ENCODE peak calls at places on chromosome 11, in five cellular contexts. O is astrocyte of the cerebellum, F is cardiac fibroblast, S is HFFc6, L is dorsolateral prefrontal cortex. K is an unnamed sample.

GRCh38 chr11:115173136-115173535 is 331.1 kb downstream of the CADM1 start:
- DNase-seq in L (no peak), S (no peak), F (no peak), O (no peak), K (no peak)

GRCh38 chr11:61587951-61588695 is 7.2 kb upstream of the SYT7 start:
- DNase-seq in F (no peak), O (no peak), L (no peak), S (no peak), K (no peak)

GRCh38 chr11:20156280-20156875 is 3.9 kb downstream of the DBX1 start:
- DNase-seq in F (no peak), L (no peak), O (no peak), S (no peak), K (no peak)

GRCh38 chr11:13126430-13126829 is 117.3 kb downstream of the RASSF10 start:
- DNase-seq in S (no peak), L (no peak), O (peak; percentile 99), F (peak; percentile 64), K (peak; percentile 98)

GRCh38 chr11:33690290-33691050 is 10.2 kb downstream of the C11orf91 start:
- DNase-seq in O (peak; percentile 78), F (peak; percentile 100), S (peak; percentile 100), L (peak; percentile 75), K (peak; percentile 95)

GRCh38 chr11:134691474-134691873 is 279.4 kb upstream of the B3GAT1 start:
- DNase-seq in S (no peak), F (no peak), L (no peak), O (no peak), K (no peak)

GRCh38 chr11:65576867-65577755 is 1.3 kb downstream of the EHBP1L1 start:
- DNase-seq in S (peak; percentile 69), O (no peak), F (peak; percentile 64), L (no peak), K (no peak)

GRCh38 chr11:128777369-128778011 is 83.6 kb downstream of the FLI1 start:
- DNase-seq in F (no peak), O (no peak), L (no peak), S (no peak), K (no peak)

GRCh38 chr11:57459112-57460016 is 964 bp upstream of the RTN4RL2 start:
- DNase-seq in L (no peak), O (no peak), F (no peak), S (no peak), K (no peak)

GRCh38 chr11:67303989-67304411 is 670 bp downstream of the SSH3 start:
- DNase-seq in O (no peak), S (no peak), F (no peak), L (peak; percentile 43), K (no peak)

GRCh38 chr11:66133216-66133775 is 63.2 kb downstream of the PACS1 start:
- DNase-seq in O (no peak), F (no peak), L (no peak), S (no peak), K (no peak)

GRCh38 chr11:92330114-92330513 is 105.5 kb downstream of the FAT3 start:
- DNase-seq in O (no peak), F (no peak), S (no peak), L (no peak), K (no peak)

GRCh38 chr11:96707273-96707672 is 317.5 kb downstream of the JRKL start:
- DNase-seq in L (no peak), F (no peak), O (no peak), S (no peak), K (no peak)

GRCh38 chr11:97622795-97623194 is 1233.0 kb downstream of the JRKL start:
- DNase-seq in S (no peak), O (no peak), L (no peak), F (peak; percentile 68), K (no peak)

GRCh38 chr11:20134991-20135736 is 25.1 kb downstream of the DBX1 start:
- DNase-seq in L (no peak), O (no peak), F (no peak), S (peak; percentile 11), K (no peak)

GRCh38 chr11:1422481-1422880 is 32.7 kb downstream of the BRSK2 start:
- DNase-seq in L (no peak), O (no peak), F (no peak), S (no peak), K (no peak)

GRCh38 chr11:61162092-61162935 is 1.1 kb upstream of the VPS37C start:
- DNase-seq in O (no peak), L (peak; percentile 56), S (peak; percentile 38), F (peak; percentile 64), K (no peak)

GRCh38 chr11:123313261-123313660 is 116.8 kb upstream of the GRAMD1B start:
- DNase-seq in O (no peak), F (no peak), L (no peak), S (no peak), K (no peak)

GRCh38 chr11:113546757-113547507 is 71.7 kb upstream of the DRD2 start:
- DNase-seq in S (no peak), O (peak; percentile 81), L (no peak), F (peak; percentile 9), K (no peak)

GRCh38 chr11:41201156-41201555 is 258.3 kb downstream of the LRRC4C start:
- DNase-seq in S (no peak), O (peak; percentile 43), L (no peak), F (peak; percentile 10), K (no peak)

GRCh38 chr11:112388496-112388895 is 127.8 kb upstream of the PLET1 start:
- DNase-seq in L (no peak), F (no peak), S (no peak), O (no peak), K (no peak)

GRCh38 chr11:107785401-107785800 is 73.2 kb downstream of the SLC35F2 start:
- DNase-seq in O (no peak), S (peak; percentile 3), L (no peak), F (peak; percentile 50), K (peak; percentile 86)

GRCh38 chr11:20110908-20111669 is 49.2 kb downstream of the DBX1 start:
- DNase-seq in S (peak; percentile 97), O (peak; percentile 29), F (peak; percentile 88), L (no peak), K (no peak)

GRCh38 chr11:114350022-114350421 is 50.3 kb downstream of the C11orf71 start:
- DNase-seq in S (no peak), O (no peak), L (no peak), F (no peak), K (no peak)

GRCh38 chr11:119134389-119134978 is 13.1 kb downstream of the HINFP start:
- DNase-seq in L (no peak), F (peak; percentile 14), S (no peak), O (no peak), K (no peak)

GRCh38 chr11:119126675-119127268 is 5.4 kb downstream of the HINFP start:
- DNase-seq in L (no peak), F (no peak), S (no peak), O (no peak), K (no peak)

GRCh38 chr11:119125849-119126248 is 4.5 kb downstream of the HINFP start:
- DNase-seq in S (no peak), O (no peak), L (no peak), F (no peak), K (no peak)

DNA sequence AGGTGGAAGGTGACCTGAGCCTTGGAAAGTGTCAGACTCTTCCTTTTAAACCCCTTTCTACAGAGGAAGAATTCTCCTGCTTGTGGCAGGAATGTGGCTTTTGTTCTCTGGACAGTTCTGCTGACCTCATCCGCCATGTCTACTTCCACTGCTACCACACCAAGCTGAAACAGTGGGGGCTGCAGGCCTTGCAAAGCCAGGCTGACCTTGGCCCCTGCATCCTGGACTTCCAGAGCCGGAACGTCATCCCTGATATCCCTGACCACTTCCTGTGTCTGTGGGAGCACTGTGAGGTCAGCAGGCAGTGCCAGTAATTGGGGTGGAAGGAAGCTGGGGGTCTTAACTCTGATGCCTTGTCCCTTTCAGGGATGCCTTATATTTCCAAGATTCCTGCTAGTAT is 9.3 kb downstream of the HINFP start:
- DNase-seq in F (no peak), O (no peak), S (no peak), L (no peak), K (no peak)
- TF ChIP-seq CTCF in F (no peak), O (no peak), S (no peak), L (no peak), K (no peak)

GRCh38 chr11:27705873-27706820 is 5.9 kb upstream of the BDNF start:
- DNase-seq in S (no peak), L (no peak), O (no peak), F (peak; percentile 47), K (no peak)
- TF ChIP-seq CTCF in S (peak; percentile 83), L (peak; percentile 48), O (peak; percentile 74), F (peak; percentile 74), K (peak; percentile 88)

DNA sequence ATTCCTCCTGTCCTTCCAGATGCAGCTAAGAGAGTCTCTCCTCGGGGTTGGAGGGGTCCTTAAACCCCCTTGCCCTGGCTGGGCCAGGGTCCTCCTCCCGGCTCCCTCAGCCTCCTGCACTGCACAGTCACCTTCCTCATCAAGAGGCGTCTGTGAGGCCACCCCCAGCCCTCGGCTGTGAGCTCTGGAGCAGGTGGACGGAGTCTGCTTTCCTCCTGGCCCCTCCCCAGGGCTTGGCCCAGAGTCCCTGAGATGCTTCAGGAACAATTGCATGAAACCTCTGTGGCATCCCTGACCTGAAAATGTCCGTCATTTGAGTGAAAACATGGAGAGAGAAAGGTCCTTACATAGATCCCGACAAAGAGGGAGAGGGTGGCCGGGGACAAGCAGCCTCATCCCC is 6.7 kb upstream of the FGF3 start:
- DNase-seq in F (no peak), O (no peak), L (peak; percentile 4), S (no peak), K (no peak)
- TF ChIP-seq CTCF in F (no peak), O (no peak), L (no peak), S (no peak), K (no peak)

GRCh38 chr11:124971810-124972209 is 17.8 kb downstream of the CCDC15 start:
- DNase-seq in L (no peak), O (no peak), F (no peak), S (no peak), K (no peak)

DNA sequence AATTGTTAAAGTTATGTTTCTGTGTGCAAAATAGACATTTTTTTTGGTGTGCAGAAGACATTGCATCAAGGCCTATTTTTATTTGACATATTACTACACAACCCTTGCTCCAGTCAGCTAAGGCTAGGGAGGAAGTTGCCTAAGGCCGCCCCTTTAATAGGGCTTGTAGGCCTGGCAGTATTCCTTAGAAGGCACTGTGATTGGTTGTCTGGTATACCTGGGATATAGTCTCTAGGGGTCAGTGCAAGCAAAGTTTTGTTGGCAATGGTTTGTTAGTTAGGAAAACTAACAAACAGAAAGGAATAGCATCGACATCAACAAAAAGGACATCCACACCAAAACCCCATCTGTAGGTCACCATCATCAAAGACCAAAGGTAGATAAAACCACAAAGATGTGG is 16.9 kb downstream of the CCDC15 start:
- DNase-seq in F (peak; percentile 65), L (no peak), O (no peak), S (peak; percentile 43), K (no peak)
- TF ChIP-seq CTCF in F (no peak), L (no peak), O (no peak), S (peak; percentile 47), K (peak; percentile 39)

DNA sequence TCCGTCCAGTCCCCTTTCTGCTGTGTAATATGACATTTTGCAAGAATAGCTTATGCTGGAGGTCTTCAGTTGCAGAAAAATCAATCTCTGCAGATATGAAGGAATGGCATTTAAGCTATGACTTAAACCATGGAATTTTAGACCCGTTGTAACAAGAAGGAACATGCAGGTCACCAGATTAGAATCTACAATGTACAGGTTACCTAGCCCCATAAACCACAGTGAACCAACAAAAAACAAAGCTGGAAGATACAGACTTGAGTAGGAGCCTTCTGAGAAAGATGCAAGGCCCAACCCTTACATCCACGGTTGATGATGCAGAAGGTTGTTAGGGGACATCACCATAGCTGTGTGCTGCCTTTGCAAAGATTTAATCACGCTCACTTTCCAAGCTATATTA is 132.5 kb downstream of the WT1 start:
- DNase-seq in F (no peak), S (no peak), L (no peak), O (no peak), K (no peak)
- TF ChIP-seq CTCF in F (no peak), S (no peak), L (no peak), O (no peak), K (no peak)